ENCODE peak calls at places on chromosomes 11 and 22, in eight cellular contexts. F is lower leg skin, N is ovary, T is esophagus muscularis mucosa, L is GM12891, O is stomach, A is H1, Z is heart left ventricle. M is an unnamed sample.

GRCh38 chr11:75492181-75492820 is 33.4 kb downstream of the GDPD5 start:
- DNase-seq in L (peak; percentile 50), N (no peak), Z (no peak), A (peak; percentile 21), T (no peak), O (peak; percentile 27), F (no peak), M (no peak)

GRCh38 chr11:131033151-131033651 is 116.9 kb upstream of the SNX19 start:
- DNase-seq in O (no peak), F (no peak), N (no peak), A (no peak), Z (no peak), T (peak; percentile 82), L (no peak), M (peak; percentile 12)

GRCh38 chr11:15941206-15941770 is 415.1 kb downstream of the SOX6 start:
- DNase-seq in L (peak; percentile 61), N (peak; percentile 25), F (peak; percentile 72), A (peak; percentile 65), O (no peak), T (peak; percentile 55), Z (no peak), M (no peak)

GRCh38 chr11:73040046-73040445 is 102.1 kb downstream of the FCHSD2 start:
- DNase-seq in N (no peak), F (no peak), Z (no peak), A (no peak), T (no peak), L (no peak), O (no peak), M (no peak)

GRCh38 chr11:95074806-95075563 is 8.3 kb downstream of the SRSF8 start:
- DNase-seq in F (no peak), Z (peak; percentile 88), O (peak; percentile 86), L (no peak), N (peak; percentile 50), A (no peak), T (no peak), M (no peak)

GRCh38 chr22:38043151-38044039 is 13.8 kb upstream of the PICK1 start:
- DNase-seq in F (no peak), L (no peak), T (no peak), Z (no peak), A (no peak), N (no peak), O (no peak), M (no peak)

GRCh38 chr11:1150769-1151365 is 6.9 kb upstream of the MUC5AC start:
- DNase-seq in Z (no peak), F (peak; percentile 83), O (peak; percentile 60), T (no peak), A (no peak), N (no peak), L (no peak), M (no peak)

GRCh38 chr22:31349960-31350359 is 3.8 kb upstream of the PATZ1 start:
- DNase-seq in A (no peak), F (no peak), N (no peak), O (no peak), Z (no peak), L (no peak), T (no peak), M (no peak)

GRCh38 chr11:104661481-104661880 is 236.8 kb downstream of the CASP12 start:
- DNase-seq in Z (no peak), N (no peak), T (no peak), O (no peak), L (no peak), A (no peak), F (no peak), M (no peak)

GRCh38 chr11:128105511-128105910 is 481.8 kb downstream of the ETS1 start:
- DNase-seq in L (no peak), N (no peak), F (no peak), A (no peak), Z (no peak), T (no peak), O (no peak), M (no peak)

GRCh38 chr22:27947461-27947860 is 28.4 kb upstream of the PITPNB start:
- DNase-seq in A (no peak), F (no peak), N (no peak), L (no peak), O (no peak), T (no peak), Z (no peak), M (no peak)

GRCh38 chr11:34139346-34139745 is 33.9 kb downstream of the NAT10 start:
- DNase-seq in A (no peak), O (no peak), T (no peak), N (no peak), L (no peak), Z (no peak), F (no peak), M (no peak)

GRCh38 chr11:561148-562003 is 606 bp downstream of the RASSF7 start:
- DNase-seq in O (peak; percentile 89), Z (peak; percentile 30), L (no peak), T (no peak), N (no peak), F (no peak), A (no peak), M (no peak)

GRCh38 chr11:46537121-46537520 is 56.7 kb downstream of the AMBRA1 start:
- DNase-seq in A (no peak), Z (no peak), O (no peak), L (no peak), F (no peak), N (no peak), T (no peak), M (no peak)

GRCh38 chr22:50530280-50530856 is 556 bp upstream of the TYMP start:
- DNase-seq in T (no peak), O (peak; percentile 91), Z (peak; percentile 91), A (no peak), L (peak; percentile 59), N (peak; percentile 61), F (peak; percentile 97), M (peak; percentile 73)

GRCh38 chr11:6755303-6755952 is 16.3 kb downstream of the OR2AG2 start:
- DNase-seq in F (no peak), A (no peak), L (no peak), O (peak; percentile 27), Z (no peak), T (peak; percentile 91), N (no peak), M (peak; percentile 24)

GRCh38 chr22:44181912-44182590 is 1.3 kb downstream of the PARVG start:
- DNase-seq in F (no peak), T (no peak), Z (no peak), A (no peak), N (no peak), O (no peak), L (no peak), M (no peak)

GRCh38 chr22:44180706-44181032 is at the start of gene PARVG:
- DNase-seq in Z (no peak), N (no peak), O (no peak), F (no peak), L (peak; percentile 76), A (no peak), T (no peak), M (no peak)

GRCh38 chr22:44182591-44183588 is 2.2 kb downstream of the PARVG start:
- DNase-seq in O (peak; percentile 57), Z (peak; percentile 79), T (no peak), N (no peak), F (no peak), A (no peak), L (peak; percentile 49), M (no peak)

GRCh38 chr22:44179989-44180705 is 578 bp upstream of the PARVG start:
- DNase-seq in L (no peak), O (no peak), Z (no peak), N (no peak), T (no peak), F (no peak), A (no peak), M (no peak)

DNA sequence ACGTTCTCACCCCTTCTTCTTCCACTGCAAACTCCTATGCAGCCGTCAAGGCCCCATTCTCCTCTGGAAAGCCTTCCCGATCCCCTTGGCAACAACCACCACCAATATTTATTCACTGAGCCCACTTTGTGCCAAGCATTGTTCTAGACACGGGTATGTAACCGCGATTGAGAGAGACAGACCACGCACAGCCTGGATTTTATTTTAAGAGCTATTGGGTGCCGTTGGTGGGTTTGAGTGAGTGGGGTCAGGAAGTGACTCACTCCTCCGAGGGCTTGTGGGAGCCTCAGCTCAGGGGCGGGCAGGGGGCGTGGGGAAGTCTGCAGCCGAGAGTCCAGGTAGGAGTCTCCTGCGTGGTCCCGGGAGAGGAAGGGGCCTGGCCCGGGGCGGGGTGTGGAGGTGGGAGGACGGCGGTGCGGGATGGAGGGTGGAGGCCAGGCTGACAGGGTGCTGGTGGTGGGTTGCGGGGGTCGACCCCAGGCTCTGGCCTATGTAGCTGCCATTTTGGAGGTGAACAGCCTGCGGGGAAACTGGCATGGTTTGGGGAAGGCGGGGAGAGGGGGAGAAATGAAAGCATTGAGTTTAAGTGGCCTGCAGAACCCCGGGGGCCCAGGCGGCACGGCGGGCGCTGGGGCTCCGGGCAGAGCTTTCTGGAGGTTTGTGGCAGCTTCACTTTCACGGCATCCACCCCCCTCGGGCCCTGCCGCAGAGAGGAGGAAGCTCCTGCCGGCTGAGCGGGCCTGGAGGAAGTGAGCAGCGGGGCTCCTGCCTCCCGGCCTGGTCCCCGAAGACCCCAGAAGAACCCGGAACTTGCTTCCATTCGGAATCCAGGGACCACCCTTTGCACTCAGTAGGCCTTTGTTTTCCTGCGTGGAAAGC is 547 bp downstream of the PARVG start:
- DNase-seq in F (no peak), L (peak; percentile 47), O (peak; percentile 43), Z (peak; percentile 54), A (no peak), T (no peak), N (no peak), M (no peak)
- TF ChIP-seq POLR2A in F (no peak), L (peak; percentile 50), O (no peak), Z (no peak), A (no peak), T (no peak), N (no peak), M (no peak)

GRCh38 chr22:39239561-39240423 is 5.0 kb downstream of the PDGFB start:
- DNase-seq in O (peak; percentile 96), L (no peak), T (no peak), N (no peak), F (peak; percentile 95), Z (peak; percentile 40), A (no peak), M (no peak)
- TF ChIP-seq POLR2A in O (no peak), L (no peak), T (no peak), N (no peak), F (no peak), Z (no peak), A (no peak), M (no peak)

GRCh38 chr11:96307748-96308133 is 35.3 kb downstream of the MAML2 start:
- DNase-seq in Z (no peak), N (no peak), F (no peak), T (no peak), L (no peak), A (no peak), O (no peak), M (peak; percentile 84)
- TF ChIP-seq POLR2A in Z (no peak), N (no peak), F (no peak), T (no peak), L (no peak), A (no peak), O (no peak), M (no peak)

DNA sequence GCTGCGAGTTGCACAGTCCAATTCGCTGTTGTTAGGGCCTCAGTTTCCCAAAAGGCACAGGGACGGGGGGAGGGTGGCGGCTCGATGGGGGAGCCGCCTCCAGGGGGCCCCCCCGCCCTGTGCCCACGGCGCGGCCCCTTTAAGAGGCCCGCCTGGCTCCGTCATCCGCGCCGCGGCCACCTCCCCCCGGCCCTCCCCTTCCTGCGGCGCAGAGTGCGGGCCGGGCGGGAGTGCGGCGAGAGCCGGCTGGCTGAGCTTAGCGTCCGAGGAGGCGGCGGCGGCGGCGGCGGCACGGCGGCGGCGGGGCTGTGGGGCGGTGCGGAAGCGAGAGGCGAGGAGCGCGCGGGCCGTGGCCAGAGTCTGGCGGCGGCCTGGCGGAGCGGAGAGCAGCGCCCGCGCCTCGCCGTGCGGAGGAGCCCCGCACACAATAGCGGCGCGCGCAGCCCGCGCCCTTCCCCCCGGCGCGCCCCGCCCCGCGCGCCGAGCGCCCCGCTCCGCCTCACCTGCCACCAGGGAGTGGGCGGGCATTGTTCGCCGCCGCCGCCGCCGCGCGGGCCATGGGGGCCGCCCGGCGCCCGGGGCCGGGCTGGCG is at the start of gene BCR:
- DNase-seq in A (no peak), L (peak; percentile 87), Z (peak; percentile 82), O (peak; percentile 83), T (no peak), N (peak; percentile 79), F (peak; percentile 93), M (peak; percentile 34)
- TF ChIP-seq POLR2A in A (no peak), L (no peak), Z (peak; percentile 62), O (no peak), T (no peak), N (peak; percentile 73), F (no peak), M (peak; percentile 33)

M was measured in HCT116.